ENCODE peak calls at places on chromosomes 11 and 22, in eight cellular contexts. G, W, N, F, P, Y, K and Z are unnamed samples.

GRCh38 chr11:109796253-109796652 is 296.9 kb upstream of the ZC3H12C start:
- DNase-seq in F (no peak), K (no peak), Y (no peak), N (no peak), P (no peak), G (no peak), W (no peak), Z (no peak)

GRCh38 chr11:100681064-100681502 is 6.0 kb upstream of the ARHGAP42 start:
- DNase-seq in G (peak; percentile 76), W (peak; percentile 46), Y (peak; percentile 82), N (no peak), F (peak; percentile 40), K (peak; percentile 27), P (no peak), Z (no peak)

GRCh38 chr22:26460202-26460601 is 23.4 kb downstream of the HPS4 start:
- DNase-seq in G (no peak), K (no peak), N (no peak), P (no peak), F (no peak), Y (no peak), W (no peak), Z (no peak)

GRCh38 chr22:37484115-37485005 is 1.8 kb downstream of the MFNG start:
- DNase-seq in Y (no peak), G (no peak), P (peak; percentile 68), K (no peak), W (peak; percentile 43), N (no peak), F (no peak), Z (no peak)

GRCh38 chr22:25358421-25359170 is 139.2 kb downstream of the CRYBB2 start:
- DNase-seq in Y (no peak), F (no peak), W (no peak), N (no peak), G (no peak), P (no peak), K (no peak), Z (no peak)

GRCh38 chr11:110431212-110432073 is 1.7 kb downstream of the FDX1 start:
- DNase-seq in N (no peak), F (no peak), W (no peak), G (no peak), Y (peak; percentile 20), K (no peak), P (no peak), Z (peak; percentile 34)

GRCh38 chr11:110069158-110069737 is 23.9 kb upstream of the ZC3H12C start:
- DNase-seq in F (peak; percentile 79), P (no peak), G (no peak), W (no peak), K (peak; percentile 7), Y (peak; percentile 96), N (no peak), Z (no peak)

GRCh38 chr11:123527947-123528346 is 97.9 kb downstream of the GRAMD1B start:
- DNase-seq in F (no peak), K (no peak), Y (no peak), G (no peak), N (no peak), W (no peak), P (no peak), Z (no peak)

GRCh38 chr22:36816635-36817428 is at the start of gene PVALB:
- DNase-seq in F (no peak), N (no peak), G (no peak), Y (peak; percentile 23), P (no peak), K (peak; percentile 9), W (peak; percentile 26), Z (no peak)

GRCh38 chr22:25111579-25112517 is 87.8 kb upstream of the CRYBB3 start:
- DNase-seq in Y (no peak), K (no peak), N (peak; percentile 9), W (no peak), F (no peak), G (no peak), P (no peak), Z (no peak)

GRCh38 chr22:45903355-45904149 is 73.4 kb downstream of the WNT7B start:
- DNase-seq in Y (peak; percentile 92), N (peak; percentile 22), K (no peak), G (no peak), W (no peak), F (peak; percentile 78), P (no peak), Z (peak; percentile 90)

GRCh38 chr11:86916330-86916729 is 38.9 kb downstream of the FZD4 start:
- DNase-seq in G (no peak), K (no peak), W (no peak), Y (peak; percentile 88), N (peak; percentile 72), F (peak; percentile 78), P (no peak), Z (peak; percentile 76)

GRCh38 chr22:37804502-37804885 is 3.2 kb upstream of the GCAT start:
- DNase-seq in Y (no peak), P (no peak), W (no peak), F (no peak), G (no peak), K (no peak), N (no peak), Z (peak; percentile 48)